ENCODE peak calls at places on chromosomes 6 and 20, in nine cellular contexts. B, P, X, K, J, O, T, Q and C are unnamed samples. For H3K27me3, the result is how much of the 10 kb centered on the place peaks cover.

GRCh38 chr6:26554669-26555504 is 16.7 kb downstream of the HMGN4 start:
- DNase-seq in J (no peak), X (peak), O (no peak), P (peak), B (no peak), Q (no peak), K (no peak), T (no peak), C (no peak)

GRCh38 chr6:1080453-1081328 is 231.2 kb upstream of the FOXQ1 start:
- DNase-seq in P (no peak), O (no peak), B (no peak), J (no peak), Q (no peak), X (no peak), K (no peak), T (peak), C (no peak)

GRCh38 chr20:37801921-37802320 is 101.0 kb upstream of the VSTM2L start:
- DNase-seq in T (no peak), Q (no peak), O (no peak), K (no peak), P (no peak), X (no peak), B (no peak), J (no peak), C (no peak)

GRCh38 chr20:46461808-46462207 is 51.6 kb downstream of the ZNF334 start:
- DNase-seq in Q (no peak), O (no peak), P (no peak), K (peak), X (no peak), T (no peak), J (no peak), B (no peak), C (no peak)

GRCh38 chr6:53065266-53066058 is at the start of gene FBXO9:
- DNase-seq in P (peak), B (peak), T (peak), X (no peak), Q (peak), J (peak), K (no peak), O (no peak), C (peak)

GRCh38 chr6:33834401-33835392 is 30.9 kb upstream of the MLN start:
- DNase-seq in T (no peak), J (no peak), X (no peak), P (no peak), O (no peak), Q (no peak), B (no peak), K (no peak), C (no peak)

GRCh38 chr20:39398656-39399055 is 436.5 kb downstream of the DHX35 start:
- DNase-seq in B (no peak), X (no peak), Q (no peak), J (no peak), K (no peak), P (no peak), T (no peak), O (no peak), C (no peak)

GRCh38 chr20:14710941-14711340 is 373.5 kb upstream of the FLRT3 start:
- DNase-seq in O (no peak), P (no peak), K (no peak), J (no peak), X (no peak), Q (no peak), T (no peak), B (no peak), C (no peak)

GRCh38 chr6:163745566-163746400 is 331.3 kb downstream of the QKI start:
- DNase-seq in X (peak), B (peak), J (no peak), Q (no peak), O (peak), K (no peak), T (no peak), P (no peak), C (no peak)

GRCh38 chr20:1844723-1845523 is 50.3 kb upstream of the SIRPA start:
- DNase-seq in T (peak), B (no peak), Q (peak), J (peak), P (no peak), X (peak), K (no peak), O (no peak), C (peak)

GRCh38 chr6:3530515-3530914 is 73.7 kb upstream of the SLC22A23 start:
- DNase-seq in P (no peak), J (no peak), T (no peak), X (no peak), K (peak), Q (no peak), O (no peak), B (no peak), C (no peak)

GRCh38 chr6:137261393-137262154 is 42.4 kb upstream of the IFNGR1 start:
- DNase-seq in X (peak), Q (no peak), T (no peak), P (no peak), B (no peak), J (no peak), K (no peak), O (no peak), C (no peak)

GRCh38 chr6:52522151-52522626 is 54.7 kb downstream of the TRAM2 start:
- DNase-seq in B (no peak), Q (peak), K (no peak), T (no peak), J (peak), X (peak), O (no peak), P (no peak), C (no peak)

GRCh38 chr6:132445201-132445951 is 44.1 kb upstream of the MOXD1 start:
- DNase-seq in Q (no peak), P (no peak), B (no peak), O (no peak), X (peak), J (no peak), K (no peak), T (no peak), C (no peak)

GRCh38 chr6:47690791-47691190 is 7.6 kb upstream of the ADGRF4 start:
- DNase-seq in X (no peak), O (no peak), Q (no peak), J (no peak), P (no peak), T (no peak), B (no peak), K (peak), C (no peak)

GRCh38 chr20:9215539-9215938 is 146.7 kb downstream of the PLCB4 start:
- DNase-seq in Q (no peak), T (no peak), P (no peak), X (no peak), K (no peak), O (no peak), J (no peak), B (no peak), C (no peak)

GRCh38 chr6:139764498-139764986 is 390.1 kb upstream of the CITED2 start:
- DNase-seq in Q (no peak), X (peak), J (peak), K (no peak), O (no peak), P (no peak), B (peak), T (no peak), C (no peak)

GRCh38 chr6:149840345-149841075 is 23.6 kb downstream of the LRP11 start:
- DNase-seq in Q (peak), J (peak), X (peak), B (peak), K (no peak), T (peak), P (peak), O (no peak), C (peak)

GRCh38 chr6:1787894-1788293 is 178.2 kb downstream of the FOXC1 start:
- DNase-seq in P (peak), T (no peak), K (no peak), B (no peak), Q (no peak), J (peak), O (no peak), X (peak), C (no peak)

GRCh38 chr20:10110151-10110550 is 75.4 kb downstream of the ANKEF1 start:
- DNase-seq in J (no peak), X (peak), O (no peak), B (no peak), K (no peak), P (no peak), T (no peak), Q (no peak), C (no peak)

GRCh38 chr20:32436142-32436861 is 78.2 kb downstream of the ASXL1 start:
- DNase-seq in P (no peak), O (no peak), Q (peak), J (no peak), X (no peak), T (no peak), B (no peak), K (no peak), C (no peak)

GRCh38 chr20:38883981-38884733 is 42.1 kb upstream of the FAM83D start:
- DNase-seq in K (no peak), P (no peak), T (no peak), O (no peak), X (no peak), J (no peak), B (no peak), Q (no peak), C (no peak)

GRCh38 chr6:24358219-24358821 is 461 bp upstream of the DCDC2 start:
- DNase-seq in T (no peak), P (peak), Q (no peak), X (no peak), J (no peak), B (no peak), O (no peak), K (no peak), C (no peak)

GRCh38 chr6:41636803-41637178 is 1.5 kb upstream of the MDFI start:
- DNase-seq in X (no peak), P (peak), T (peak), K (no peak), O (peak), J (no peak), Q (peak), B (no peak), C (peak)

GRCh38 chr6:157806496-157807215 is 16.4 kb upstream of the SNX9 start:
- DNase-seq in X (no peak), Q (no peak), P (no peak), O (no peak), T (no peak), J (no peak), K (no peak), B (no peak), C (no peak)

GRCh38 chr20:39880890-39881289 is 808.1 kb downstream of the MAFB start:
- DNase-seq in P (no peak), O (peak), T (no peak), J (no peak), Q (no peak), X (no peak), B (no peak), K (no peak), C (no peak)

GRCh38 chr6:115901896-115902295 is 158.8 kb downstream of the FRK start:
- DNase-seq in X (no peak), O (no peak), B (no peak), T (no peak), K (no peak), P (no peak), Q (no peak), J (no peak), C (no peak)

GRCh38 chr20:23136893-23137745 is 51.0 kb upstream of the CD93 start:
- DNase-seq in Q (peak), T (no peak), K (no peak), X (no peak), B (peak), J (no peak), O (no peak), P (no peak), C (peak)

GRCh38 chr6:100463685-100464161 is 998 bp downstream of the SIM1 start:
- DNase-seq in T (no peak), P (no peak), O (no peak), B (no peak), K (peak), Q (no peak), J (no peak), X (no peak), C (no peak)

GRCh38 chr6:81998432-81998831 is 246.0 kb upstream of the TENT5A start:
- DNase-seq in K (no peak), Q (no peak), B (no peak), J (no peak), T (no peak), O (no peak), X (peak), P (no peak), C (no peak)

GRCh38 chr20:32564440-32564839 is 20.7 kb downstream of the NOL4L start:
- DNase-seq in O (no peak), X (no peak), T (no peak), K (no peak), Q (no peak), B (no peak), J (no peak), P (no peak), C (no peak)

GRCh38 chr20:17938889-17939619 is 29.5 kb downstream of the SNX5 start:
- DNase-seq in B (no peak), T (peak), J (peak), O (peak), K (no peak), Q (peak), P (peak), X (peak), C (peak)
- TF ChIP-seq POLR2A in B (no peak), T (no peak), J (no peak), O (peak), K (no peak), Q (no peak), P (no peak), X (no peak), C (no peak)

GRCh38 chr6:98944598-98945011 is 3.1 kb downstream of the FBXL4 start:
- DNase-seq in X (peak), O (no peak), K (no peak), T (no peak), Q (no peak), P (no peak), B (no peak), J (no peak), C (no peak)

GRCh38 chr6:98947411-98948292 is at the start of gene FBXL4:
- DNase-seq in P (peak), J (peak), X (peak), K (no peak), O (peak), T (peak), B (peak), Q (peak), C (peak)

GRCh38 chr6:98945311-98946005 is 2.3 kb downstream of the FBXL4 start:
- DNase-seq in Q (no peak), O (no peak), J (no peak), K (no peak), B (no peak), X (no peak), T (no peak), P (no peak), C (no peak)

GRCh38 chr6:98946877-98947410 is 802 bp downstream of the FBXL4 start:
- DNase-seq in X (peak), P (peak), B (peak), J (peak), K (no peak), Q (no peak), T (peak), O (no peak), C (peak)

DNA sequence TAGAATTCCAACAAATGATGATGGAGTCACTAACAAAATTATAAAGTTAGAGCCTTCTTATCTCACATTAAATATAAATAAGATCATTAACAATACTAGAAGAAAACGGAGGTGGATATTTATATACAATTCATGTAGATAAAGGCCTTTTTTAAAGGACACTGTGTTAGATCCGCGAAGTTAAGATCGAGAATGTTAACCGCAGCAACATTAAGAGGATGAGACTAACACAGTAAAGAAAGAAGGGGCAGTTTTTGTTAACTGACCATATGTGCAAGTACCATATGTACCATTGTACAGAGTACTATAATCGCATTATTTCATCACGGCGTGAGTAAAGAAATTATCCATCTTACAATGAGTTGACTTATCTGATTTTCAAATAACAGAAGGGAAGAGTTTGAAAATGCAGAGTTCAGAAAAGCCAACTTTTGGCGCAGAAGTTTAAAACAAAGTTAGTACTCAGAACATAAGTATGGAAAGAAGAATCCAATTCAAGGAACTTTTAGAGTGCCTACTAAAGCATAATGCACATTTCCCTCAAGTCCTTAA is 1.4 kb downstream of the FBXL4 start:
- DNase-seq in J (no peak), X (no peak), P (no peak), T (no peak), O (no peak), B (no peak), Q (no peak), K (no peak), C (no peak)
- H3K27ac ChIP-seq in J (peak), X (no peak), P (no peak), T (peak), O (no peak), B (peak), Q (peak), K (peak), C (no peak)

GRCh38 chr6:7691021-7691420 is 34.9 kb upstream of the BMP6 start:
- DNase-seq in J (no peak), T (no peak), O (no peak), B (no peak), Q (no peak), K (no peak), X (no peak), P (no peak), C (no peak)
- H3K27me3 ChIP-seq in J (under half), T (under half), O (under half), B (under half), Q (under half), K (under half), X (under half), P (under half), C (under half)

GRCh38 chr20:43681468-43681942 is 14.6 kb downstream of the MYBL2 start:
- DNase-seq in J (no peak), B (no peak), T (no peak), O (no peak), P (no peak), K (no peak), Q (no peak), X (no peak), C (no peak)
- TF ChIP-seq POLR2A in J (no peak), B (no peak), T (no peak), O (no peak), P (no peak), K (no peak), Q (no peak), X (no peak), C (no peak)